ENCODE peak calls at places on chromosome 20, in five cellular contexts. Q is HepG2, X is tibial nerve, T is ovary, U is MM.1S. H is an unnamed sample.

GRCh38 chr20:2364014-2364413 is 16.7 kb upstream of the TGM6 start:
- DNase-seq in Q (no peak), X (no peak), T (no peak), U (no peak), H (no peak)

GRCh38 chr20:25081065-25081729 is 744 bp downstream of the VSX1 start:
- DNase-seq in Q (no peak), X (no peak), T (peak; percentile 61), U (no peak), H (no peak)

GRCh38 chr20:62303327-62304226 is 780 bp downstream of the ADRM1 start:
- DNase-seq in Q (peak; percentile 89), X (no peak), T (no peak), U (peak; percentile 26), H (no peak)

GRCh38 chr20:25209911-25210310 is 14.4 kb downstream of the ENTPD6 start:
- DNase-seq in Q (no peak), X (no peak), T (no peak), U (no peak), H (no peak)

GRCh38 chr20:25570148-25570530 is 15.2 kb downstream of the NINL start:
- DNase-seq in Q (no peak), X (no peak), T (no peak), U (no peak), H (no peak)

GRCh38 chr20:10637062-10637559 is 36.7 kb downstream of the JAG1 start:
- DNase-seq in Q (no peak), X (no peak), T (peak; percentile 63), U (no peak), H (no peak)

GRCh38 chr20:5608448-5609161 is 141.6 kb upstream of the SHLD1 start:
- DNase-seq in Q (no peak), X (no peak), T (no peak), U (no peak), H (no peak)

GRCh38 chr20:34215711-34216381 is 25.4 kb upstream of the ASIP start:
- DNase-seq in Q (peak; percentile 79), X (peak; percentile 34), T (peak; percentile 85), U (peak; percentile 94), H (peak; percentile 53)

GRCh38 chr20:20780127-20780822 is 67.8 kb upstream of the RALGAPA2 start:
- DNase-seq in Q (peak; percentile 21), X (peak; percentile 85), T (peak; percentile 56), U (no peak), H (no peak)

GRCh38 chr20:3777726-3778629 is 3.3 kb downstream of the SPEF1 start:
- DNase-seq in Q (no peak), X (peak; percentile 48), T (peak; percentile 77), U (no peak), H (peak; percentile 57)

GRCh38 chr20:24738058-24738775 is 210.9 kb upstream of the CST7 start:
- DNase-seq in Q (no peak), X (peak; percentile 3), T (no peak), U (no peak), H (no peak)

GRCh38 chr20:58555078-58555765 is 40.0 kb upstream of the APCDD1L start:
- DNase-seq in Q (no peak), X (no peak), T (no peak), U (no peak), H (no peak)

GRCh38 chr20:6178537-6178936 is 55.7 kb upstream of the FERMT1 start:
- DNase-seq in Q (peak; percentile 39), X (peak; percentile 24), T (no peak), U (peak; percentile 26), H (no peak)

GRCh38 chr20:41173161-41173721 is 35.9 kb downstream of the PLCG1 start:
- DNase-seq in Q (peak; percentile 62), X (peak; percentile 94), T (peak; percentile 92), U (peak; percentile 45), H (peak; percentile 88)

GRCh38 chr20:40744072-40744471 is 55.0 kb upstream of the MAFB start:
- DNase-seq in Q (no peak), X (no peak), T (no peak), U (no peak), H (no peak)

GRCh38 chr20:13220857-13221297 is at the start of gene ISM1:
- DNase-seq in Q (no peak), X (no peak), T (no peak), U (peak; percentile 42), H (peak; percentile 35)

GRCh38 chr20:7010584-7010983 is 243.1 kb downstream of the BMP2 start:
- DNase-seq in Q (no peak), X (no peak), T (no peak), U (no peak), H (no peak)

GRCh38 chr20:55242853-55243252 is 762.5 kb downstream of the CBLN4 start:
- DNase-seq in Q (no peak), X (no peak), T (no peak), U (no peak), H (no peak)

GRCh38 chr20:45341939-45342862 is 6.0 kb downstream of the SDC4 start:
- DNase-seq in Q (peak; percentile 94), X (no peak), T (peak; percentile 58), U (no peak), H (peak; percentile 39)

GRCh38 chr20:53656653-53657288 is 63.1 kb upstream of the ZNF217 start:
- DNase-seq in Q (no peak), X (no peak), T (no peak), U (no peak), H (no peak)

GRCh38 chr20:25541676-25542075 is 43.7 kb downstream of the NINL start:
- DNase-seq in Q (no peak), X (no peak), T (no peak), U (no peak), H (no peak)

GRCh38 chr20:38307371-38308046 is 3.6 kb downstream of the BPI start:
- DNase-seq in Q (no peak), X (no peak), T (no peak), U (no peak), H (no peak)
- H3K27ac ChIP-seq in Q (no peak overlapping the region), X (no peak overlapping the region), T (no peak overlapping the region), U (no peak overlapping the region), H (no peak overlapping the region)

GRCh38 chr20:48332555-48332954 is 495.2 kb downstream of the PREX1 start:
- DNase-seq in Q (no peak), X (no peak), T (no peak), U (no peak), H (no peak)

GRCh38 chr20:48326868-48327267 is 500.9 kb downstream of the PREX1 start:
- DNase-seq in Q (no peak), X (peak; percentile 27), T (peak; percentile 59), U (no peak), H (no peak)

GRCh38 chr20:48329216-48329615 is 498.6 kb downstream of the PREX1 start:
- DNase-seq in Q (no peak), X (no peak), T (no peak), U (no peak), H (no peak)

GRCh38 chr20:48331518-48332286 is 496.1 kb downstream of the PREX1 start:
- DNase-seq in Q (no peak), X (no peak), T (no peak), U (no peak), H (no peak)

GRCh38 chr20:48329676-48330644 is 497.8 kb downstream of the PREX1 start:
- DNase-seq in Q (peak; percentile 32), X (no peak), T (peak; percentile 65), U (no peak), H (no peak)
- TF ChIP-seq CTCF in Q (peak; percentile 80), X (no peak), T (no peak), U (peak; percentile 38), H (no peak)

GRCh38 chr20:1328680-1329330 is at the start of gene SDCBP2:
- DNase-seq in Q (no peak), X (no peak), T (no peak), U (no peak), H (no peak)

GRCh38 chr20:1331101-1331500 is 2.2 kb upstream of the SDCBP2 start:
- DNase-seq in Q (no peak), X (no peak), T (no peak), U (no peak), H (no peak)

GRCh38 chr20:1331801-1332453 is 3.0 kb upstream of the SDCBP2 start:
- DNase-seq in Q (no peak), X (no peak), T (no peak), U (no peak), H (no peak)

GRCh38 chr20:1327827-1328679 is 886 bp downstream of the SDCBP2 start:
- DNase-seq in Q (peak; percentile 79), X (no peak), T (no peak), U (no peak), H (no peak)

DNA sequence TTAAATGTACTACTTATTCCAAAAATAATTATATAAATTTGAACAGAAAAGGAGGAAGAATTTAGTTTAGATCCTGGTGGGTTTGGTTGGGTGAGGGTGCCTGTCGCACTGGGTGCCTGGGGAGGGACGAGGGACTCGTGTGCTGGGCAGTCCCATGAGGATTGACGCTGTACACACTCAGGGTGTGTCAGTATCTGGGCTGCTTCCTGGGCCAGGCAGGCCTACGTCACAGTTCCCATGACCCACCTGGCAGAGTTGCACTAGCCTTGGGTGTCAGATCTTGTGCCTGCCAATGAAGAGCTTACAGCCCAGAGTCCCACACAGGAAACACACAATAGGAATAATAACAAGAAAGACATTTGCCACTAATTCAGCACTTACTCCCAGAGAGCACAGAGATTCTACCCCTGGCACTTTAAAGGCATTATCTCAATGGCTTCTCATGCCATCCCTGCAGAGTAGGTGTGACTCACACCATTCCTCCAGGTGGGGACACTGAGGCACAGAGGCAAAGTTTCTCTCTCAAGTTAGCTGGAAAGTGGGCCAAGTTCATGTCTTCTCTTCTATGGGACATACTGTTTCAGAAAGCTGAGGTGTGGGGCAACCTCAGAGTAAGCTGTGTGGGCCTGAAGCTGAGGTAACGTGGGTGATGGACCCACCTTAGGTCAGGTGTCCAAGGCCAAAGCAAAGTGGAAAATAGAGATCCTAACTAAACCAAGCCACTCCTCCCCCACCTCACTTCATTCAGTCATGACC is 1.3 kb upstream of the SDCBP2 start:
- DNase-seq in Q (no peak), X (peak; percentile 22), T (no peak), U (no peak), H (no peak)
- H3K27ac ChIP-seq in Q (no peak overlapping the region), X (peak overlapping the region; percentile 99), T (no peak overlapping the region), U (no peak overlapping the region), H (peak overlapping the region; percentile 91)

GRCh38 chr20:18288748-18289705 is 700 bp downstream of the ZNF133 start:
- DNase-seq in Q (peak; percentile 42), X (no peak), T (peak; percentile 34), U (no peak), H (no peak)

GRCh38 chr20:18284805-18285533 is 3.4 kb upstream of the ZNF133 start:
- DNase-seq in Q (no peak), X (no peak), T (no peak), U (no peak), H (no peak)

GRCh38 chr20:18287546-18287914 is 797 bp upstream of the ZNF133 start:
- DNase-seq in Q (no peak), X (no peak), T (no peak), U (no peak), H (no peak)

DNA sequence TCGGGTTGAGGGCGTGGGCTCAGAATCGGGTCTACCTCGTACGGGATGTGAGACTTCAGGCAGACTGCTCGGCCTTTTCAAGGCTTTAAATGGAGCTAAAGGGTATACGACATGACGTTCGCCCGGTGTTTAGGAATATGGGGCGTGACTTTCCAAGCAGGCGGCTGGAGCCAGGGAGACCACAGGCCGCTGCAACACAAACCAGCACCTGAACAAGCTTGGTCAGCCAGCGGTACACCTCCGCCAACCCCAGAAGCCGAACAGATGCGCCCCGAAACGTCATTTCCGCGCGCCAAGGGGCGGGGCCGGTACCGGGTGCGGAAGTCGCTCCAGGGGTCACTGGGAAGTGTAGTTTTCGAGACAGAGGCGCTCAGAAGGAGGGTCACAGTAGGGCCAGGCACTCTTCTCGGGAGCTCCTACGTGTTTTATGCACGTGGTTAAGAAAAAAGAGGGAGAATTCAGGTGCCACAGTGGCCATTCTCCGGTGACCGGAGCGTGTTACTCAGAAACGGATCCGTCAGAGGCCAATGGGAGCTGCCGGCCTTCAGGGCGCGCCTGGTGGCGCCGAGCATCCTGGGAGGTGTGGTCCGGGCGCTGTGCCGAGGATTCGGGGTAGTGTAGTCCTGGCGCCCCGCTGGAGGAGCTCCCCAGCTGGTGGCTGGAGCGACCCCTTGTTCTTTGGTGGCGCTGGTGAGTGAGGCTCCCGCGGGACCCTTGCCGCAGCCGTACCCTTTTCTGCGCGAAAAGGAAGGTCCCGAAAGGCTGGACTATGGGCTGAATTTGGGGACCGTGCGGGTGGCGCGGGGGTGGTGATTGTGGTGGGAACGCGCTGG is at the start of gene ZNF133:
- DNase-seq in Q (peak; percentile 96), X (peak; percentile 97), T (peak; percentile 98), U (peak; percentile 98), H (peak; percentile 98)
- TF ChIP-seq CTCF in Q (peak; percentile 75), X (peak; percentile 49), T (peak; percentile 8), U (peak; percentile 15), H (peak; percentile 19)

H was measured in dorsolateral prefrontal cortex.